ENCODE peak calls at places on chromosomes 5 and 9, in five cellular contexts. A is neuronal stem cell, K is mesendoderm, O is mesenchymal stem cell, T is H9. M is an unnamed sample.

GRCh38 chr5:151598984-151599383 is 7.9 kb upstream of the FAT2 start:
- DNase-seq in A (no peak), K (no peak), O (no peak), T (no peak), M (no peak)

GRCh38 chr5:8576178-8576577 is 707.2 kb downstream of the MTRR start:
- DNase-seq in A (no peak), K (no peak), O (no peak), T (no peak), M (no peak)

GRCh38 chr5:17305964-17306725 is 88.7 kb downstream of the BASP1 start:
- DNase-seq in A (no peak), K (peak; percentile 47), O (peak; percentile 87), T (peak; percentile 40), M (peak; percentile 84)

GRCh38 chr5:73814234-73814846 is 188.3 kb downstream of the ARHGEF28 start:
- DNase-seq in A (no peak), K (no peak), O (no peak), T (no peak), M (no peak)

GRCh38 chr9:107336718-107337360 is 53.8 kb downstream of the RAD23B start:
- DNase-seq in A (no peak), K (no peak), O (no peak), T (no peak), M (peak; percentile 56)

GRCh38 chr5:447501-447900 is 4.5 kb downstream of the EXOC3 start:
- DNase-seq in A (no peak), K (no peak), O (no peak), T (peak; percentile 17), M (no peak)

GRCh38 chr9:33106827-33107621 is 30.6 kb upstream of the SMU1 start:
- DNase-seq in A (no peak), K (peak; percentile 65), O (peak; percentile 47), T (peak; percentile 44), M (peak; percentile 89)

GRCh38 chr9:37840560-37841194 is 40.1 kb downstream of the DCAF10 start:
- DNase-seq in A (no peak), K (no peak), O (peak; percentile 75), T (no peak), M (peak; percentile 88)

GRCh38 chr5:2188137-2188536 is 305.4 kb upstream of the IRX4 start:
- DNase-seq in A (no peak), K (no peak), O (no peak), T (no peak), M (no peak)

GRCh38 chr9:123724211-123724831 is 205.6 kb downstream of the DENND1A start:
- DNase-seq in A (no peak), K (peak; percentile 49), O (peak; percentile 35), T (no peak), M (peak; percentile 57)

GRCh38 chr9:120306561-120306960 is 273.4 kb downstream of the CDK5RAP2 start:
- DNase-seq in A (no peak), K (no peak), O (no peak), T (no peak), M (no peak)

GRCh38 chr5:175246242-175246891 is 197.6 kb downstream of the DRD1 start:
- DNase-seq in A (no peak), K (peak; percentile 71), O (peak; percentile 61), T (no peak), M (peak; percentile 98)

GRCh38 chr9:109455861-109456260 is 42.2 kb downstream of the PTPN3 start:
- DNase-seq in A (no peak), K (peak; percentile 63), O (no peak), T (peak; percentile 67), M (no peak)

DNA sequence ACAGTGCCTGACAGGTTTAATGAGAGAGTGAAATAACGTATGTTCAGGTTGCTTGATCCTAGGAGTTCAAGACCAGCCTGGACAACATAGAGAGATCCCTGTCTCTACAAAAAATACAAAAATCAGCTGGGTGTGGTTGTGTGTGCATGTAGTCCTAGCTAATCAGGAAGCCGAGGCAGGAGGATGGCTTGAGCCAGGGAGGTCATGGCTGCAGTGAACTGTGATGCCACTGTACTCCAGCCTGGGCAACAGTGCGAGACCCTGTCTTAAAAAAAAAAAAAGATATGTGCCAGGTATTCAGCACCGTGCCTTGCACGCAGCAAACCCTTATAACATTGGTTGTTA is 38.8 kb upstream of the SPRY4 start:
- DNase-seq in A (no peak), K (no peak), O (no peak), T (no peak), M (no peak)
- H4K8ac ChIP-seq in A (no peak overlapping the region), K (no peak overlapping the region), O (peak overlapping the region; percentile 83), T (no peak overlapping the region), M (peak overlapping the region; percentile 68)

GRCh38 chr9:130351343-130351742 is 85.8 kb downstream of the HMCN2 start:
- DNase-seq in A (no peak), K (no peak), O (no peak), T (no peak), M (no peak)
- H4K8ac ChIP-seq in A (no peak overlapping the region), K (no peak overlapping the region), O (no peak overlapping the region), T (no peak overlapping the region), M (no peak overlapping the region)

GRCh38 chr5:180330810-180331646 is 22.1 kb downstream of the GFPT2 start:
- DNase-seq in A (no peak), K (peak; percentile 90), O (peak; percentile 99), T (peak; percentile 25), M (peak; percentile 99)
- H4K8ac ChIP-seq in A (no peak overlapping the region), K (no peak overlapping the region), O (peak overlapping the region; percentile 12), T (no peak overlapping the region), M (peak overlapping the region; percentile 55)

DNA sequence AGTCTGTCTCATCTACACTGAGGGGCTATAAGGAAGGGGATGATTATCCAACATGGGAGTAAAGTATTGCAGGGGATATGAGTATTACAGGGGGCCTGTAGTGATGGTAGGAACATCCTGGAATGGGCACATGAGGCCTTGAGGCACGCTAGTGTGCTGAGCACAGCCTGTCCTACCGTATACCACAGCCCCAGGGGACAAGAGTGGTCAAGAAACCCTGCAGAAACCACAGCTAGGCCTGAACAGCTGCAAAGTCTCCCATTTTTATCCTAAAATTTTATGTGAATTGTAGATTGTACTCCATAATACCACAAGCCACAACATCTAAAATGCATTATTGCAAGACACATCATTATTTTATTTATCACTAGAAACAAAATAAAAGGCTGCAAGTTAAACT is 136.3 kb upstream of the ASTN2 start:
- DNase-seq in A (no peak), K (no peak), O (no peak), T (no peak), M (no peak)
- H4K8ac ChIP-seq in A (no peak overlapping the region), K (no peak overlapping the region), O (no peak overlapping the region), T (no peak overlapping the region), M (no peak overlapping the region)

GRCh38 chr5:135040331-135041144 is 6.5 kb upstream of the PITX1 start:
- DNase-seq in A (no peak), K (peak; percentile 69), O (no peak), T (peak; percentile 66), M (no peak)
- H4K8ac ChIP-seq in A (no peak overlapping the region), K (no peak overlapping the region), O (peak overlapping the region; percentile 42), T (no peak overlapping the region), M (no peak overlapping the region)

GRCh38 chr9:14909631-14910177 is 524 bp downstream of the FREM1 start:
- DNase-seq in A (no peak), K (no peak), O (no peak), T (no peak), M (no peak)
- H4K8ac ChIP-seq in A (no peak overlapping the region), K (no peak overlapping the region), O (no peak overlapping the region), T (no peak overlapping the region), M (no peak overlapping the region)

DNA sequence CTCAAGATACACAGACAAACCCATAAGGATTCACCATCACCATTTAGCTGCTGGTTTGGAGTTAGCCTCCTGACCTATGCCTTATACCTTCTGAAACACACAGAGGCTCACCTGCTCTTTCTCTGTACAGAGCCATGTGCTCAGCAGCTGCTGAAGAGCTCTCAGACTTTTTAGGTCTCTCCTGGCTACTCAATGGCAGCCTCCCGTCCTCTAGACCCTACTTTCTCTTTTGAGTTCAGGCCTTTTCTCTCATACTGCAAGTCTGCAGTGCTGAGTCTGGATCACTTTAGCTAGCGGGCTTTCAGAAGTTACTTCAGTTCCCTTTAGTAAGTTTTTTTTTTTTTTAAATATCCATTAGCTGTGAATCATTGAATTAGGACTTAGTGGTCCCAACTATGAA is 25.7 kb downstream of the LVRN start:
- DNase-seq in A (no peak), K (no peak), O (no peak), T (no peak), M (no peak)
- H4K8ac ChIP-seq in A (no peak overlapping the region), K (no peak overlapping the region), O (no peak overlapping the region), T (no peak overlapping the region), M (no peak overlapping the region)

GRCh38 chr5:159912033-159912800 is 4.1 kb upstream of the ADRA1B start:
- DNase-seq in A (no peak), K (peak; percentile 61), O (peak; percentile 72), T (no peak), M (peak; percentile 65)
- H4K8ac ChIP-seq in A (no peak overlapping the region), K (no peak overlapping the region), O (no peak overlapping the region), T (no peak overlapping the region), M (peak overlapping the region; percentile 59)

DNA sequence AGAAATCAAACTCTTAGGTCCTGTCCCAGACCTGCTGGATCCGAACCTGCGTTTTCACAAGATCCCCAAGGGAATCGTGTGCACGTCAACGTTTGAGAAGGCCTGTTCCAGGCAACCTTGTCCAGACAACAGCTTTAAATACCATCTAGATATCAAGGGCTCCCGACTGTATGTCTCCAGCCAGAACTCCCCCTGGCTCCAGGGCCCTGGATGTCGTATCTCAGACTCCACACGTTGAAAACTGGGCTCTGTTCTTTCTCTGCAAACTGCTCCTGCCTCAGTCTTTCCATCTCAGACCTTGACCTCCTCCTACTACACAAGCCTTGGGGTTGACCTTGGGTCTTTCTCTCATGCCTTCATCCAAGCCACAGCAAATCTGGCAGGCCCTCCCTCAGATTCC is 5.8 kb upstream of the ENG start:
- DNase-seq in A (no peak), K (no peak), O (no peak), T (no peak), M (no peak)
- H4K8ac ChIP-seq in A (no peak overlapping the region), K (no peak overlapping the region), O (peak overlapping the region; percentile 45), T (no peak overlapping the region), M (no peak overlapping the region)

DNA sequence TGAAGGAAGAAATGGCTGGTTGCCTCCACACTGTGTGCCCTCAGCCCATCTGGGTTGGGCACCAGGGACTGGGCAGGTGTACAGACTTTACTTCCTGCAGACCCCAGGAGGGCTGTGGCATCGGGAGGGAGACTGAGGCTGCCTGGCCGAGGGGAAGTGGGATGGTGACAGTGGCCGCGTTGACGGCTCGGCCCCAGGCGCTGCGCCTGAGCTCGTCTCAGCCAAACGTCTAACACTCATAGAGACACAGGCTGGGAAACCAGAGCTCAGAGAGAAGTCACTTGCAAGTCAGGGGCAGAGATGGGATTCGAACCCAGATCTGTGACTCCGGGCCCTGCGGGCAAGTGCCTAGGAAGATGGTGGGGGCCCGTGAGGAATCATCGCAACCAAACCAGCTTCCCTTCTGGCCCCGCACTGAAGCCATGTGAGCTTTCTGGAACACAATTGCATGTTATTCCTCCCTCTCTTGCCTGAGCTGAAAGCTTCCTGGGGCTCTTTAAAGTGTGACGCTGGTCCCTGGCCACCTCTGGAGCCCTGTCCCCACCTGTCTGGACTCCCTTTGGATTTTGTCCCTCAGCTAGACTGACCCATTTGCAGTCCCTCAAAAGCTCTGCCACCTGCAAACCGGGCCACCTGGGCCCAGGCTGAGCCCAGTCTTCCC is 53.1 kb upstream of the FUBP3 start:
- DNase-seq in A (no peak), K (no peak), O (no peak), T (no peak), M (no peak)
- H4K8ac ChIP-seq in A (no peak overlapping the region), K (no peak overlapping the region), O (no peak overlapping the region), T (no peak overlapping the region), M (no peak overlapping the region)

M was measured in IMR-90.